ENCODE peak calls at places on chromosomes 5 and 9, in four cellular contexts. R is SK-N-SH, J is Karpas-422, V is mammary epithelial cell. K is an unnamed sample. For H3K27me3, the result is how much of the 10 kb centered on the place peaks cover.

GRCh38 chr9:117750401-117750800 is 46.2 kb downstream of the TLR4 start:
- DNase-seq in R (no peak), J (no peak), V (no peak), K (no peak)

GRCh38 chr5:76625087-76625860 is 2.1 kb upstream of the F2RL2 start:
- DNase-seq in R (no peak), J (no peak), V (no peak), K (no peak)

GRCh38 chr5:125685771-125686170 is 737.4 kb upstream of the GRAMD2B start:
- DNase-seq in R (no peak), J (no peak), V (peak), K (no peak)

GRCh38 chr5:35954175-35954574 is 15.8 kb upstream of the CAPSL start:
- DNase-seq in R (no peak), J (no peak), V (no peak), K (peak)

GRCh38 chr9:111959960-111960359 is 63.3 kb downstream of the UGCG start:
- DNase-seq in R (no peak), J (no peak), V (no peak), K (no peak)

GRCh38 chr5:146745937-146746577 is 132.5 kb downstream of the PPP2R2B start:
- DNase-seq in R (no peak), J (no peak), V (no peak), K (no peak)

GRCh38 chr5:66741394-66741793 is 145.2 kb downstream of the MAST4 start:
- DNase-seq in R (no peak), J (no peak), V (no peak), K (no peak)

GRCh38 chr5:90365328-90365727 is 44.2 kb downstream of the CETN3 start:
- DNase-seq in R (no peak), J (no peak), V (no peak), K (no peak)

GRCh38 chr9:131259916-131260597 is 16.3 kb downstream of the FAM78A start:
- DNase-seq in R (no peak), J (no peak), V (no peak), K (no peak)

GRCh38 chr5:95697781-95698681 is 15.2 kb upstream of the SPATA9 start:
- DNase-seq in R (peak), J (no peak), V (no peak), K (no peak)

GRCh38 chr9:22010881-22011625 is 1.9 kb upstream of the CDKN2B start:
- DNase-seq in R (no peak), J (no peak), V (no peak), K (peak)

GRCh38 chr9:125536184-125537152 is 170.5 kb downstream of the MAPKAP1 start:
- DNase-seq in R (no peak), J (no peak), V (peak), K (no peak)

GRCh38 chr5:133552925-133553525 is 59.3 kb downstream of the FSTL4 start:
- DNase-seq in R (peak), J (peak), V (peak), K (peak)

GRCh38 chr9:108786756-108787663 is 68.8 kb downstream of the ACTL7B start:
- DNase-seq in R (no peak), J (no peak), V (peak), K (no peak)

GRCh38 chr9:129109504-129109903 is 1.1 kb downstream of the CRAT start:
- DNase-seq in R (no peak), J (peak), V (no peak), K (peak)

GRCh38 chr9:2778816-2779215 is 61.5 kb downstream of the KCNV2 start:
- DNase-seq in R (no peak), J (no peak), V (no peak), K (no peak)

GRCh38 chr9:5578698-5579085 is 50.2 kb upstream of the RIC1 start:
- DNase-seq in R (no peak), J (no peak), V (peak), K (no peak)

GRCh38 chr5:88839238-88839637 is 43.7 kb downstream of the MEF2C start:
- DNase-seq in R (no peak), J (peak), V (no peak), K (no peak)

GRCh38 chr5:137167187-137167586 is 331.9 kb downstream of the SPOCK1 start:
- DNase-seq in R (no peak), J (no peak), V (no peak), K (no peak)

GRCh38 chr5:143148461-143149170 is 254.9 kb downstream of the NR3C1 start:
- DNase-seq in R (no peak), J (no peak), V (peak), K (no peak)

GRCh38 chr5:1874820-1875219 is 7.9 kb downstream of the IRX4 start:
- DNase-seq in R (no peak), J (peak), V (no peak), K (no peak)

GRCh38 chr9:114342755-114343440 is 13.2 kb downstream of the ORM2 start:
- DNase-seq in R (no peak), J (no peak), V (no peak), K (no peak)

GRCh38 chr5:117054141-117054540 is 479.5 kb upstream of the SEMA6A start:
- DNase-seq in R (no peak), J (no peak), V (no peak), K (no peak)

GRCh38 chr9:17018001-17018491 is 116.8 kb upstream of the CNTLN start:
- DNase-seq in R (no peak), J (no peak), V (no peak), K (no peak)

GRCh38 chr9:114953917-114954316 is 23.5 kb upstream of the TNFSF8 start:
- DNase-seq in R (no peak), J (no peak), V (peak), K (no peak)

GRCh38 chr5:116315531-116315930 is 230.7 kb downstream of the COMMD10 start:
- DNase-seq in R (no peak), J (no peak), V (no peak), K (no peak)

GRCh38 chr9:38422555-38423245 is 1.6 kb downstream of the IGFBPL1 start:
- DNase-seq in R (peak), J (no peak), V (no peak), K (no peak)

GRCh38 chr9:97740848-97741821 is 44.0 kb upstream of the XPA start:
- DNase-seq in R (peak), J (no peak), V (peak), K (no peak)

GRCh38 chr9:76034049-76034448 is 143.6 kb downstream of the PCSK5 start:
- DNase-seq in R (no peak), J (no peak), V (no peak), K (no peak)

GRCh38 chr5:91122663-91123062 is 260.5 kb downstream of the ARRDC3 start:
- DNase-seq in R (no peak), J (no peak), V (no peak), K (no peak)

GRCh38 chr5:80343067-80343466 is 23.3 kb downstream of the SPZ1 start:
- DNase-seq in R (no peak), J (no peak), V (no peak), K (no peak)

GRCh38 chr9:134570726-134571325 is 70.8 kb upstream of the COL5A1 start:
- DNase-seq in R (no peak), J (no peak), V (no peak), K (no peak)

GRCh38 chr5:13251623-13252367 is 692.7 kb downstream of the DNAH5 start:
- DNase-seq in R (no peak), J (no peak), V (peak), K (no peak)

GRCh38 chr9:87089963-87090362 is 142.7 kb upstream of the GAS1 start:
- DNase-seq in R (no peak), J (no peak), V (no peak), K (no peak)
- H3K27me3 ChIP-seq in R (under half), J (under half), V (under half), K (under half)

DNA sequence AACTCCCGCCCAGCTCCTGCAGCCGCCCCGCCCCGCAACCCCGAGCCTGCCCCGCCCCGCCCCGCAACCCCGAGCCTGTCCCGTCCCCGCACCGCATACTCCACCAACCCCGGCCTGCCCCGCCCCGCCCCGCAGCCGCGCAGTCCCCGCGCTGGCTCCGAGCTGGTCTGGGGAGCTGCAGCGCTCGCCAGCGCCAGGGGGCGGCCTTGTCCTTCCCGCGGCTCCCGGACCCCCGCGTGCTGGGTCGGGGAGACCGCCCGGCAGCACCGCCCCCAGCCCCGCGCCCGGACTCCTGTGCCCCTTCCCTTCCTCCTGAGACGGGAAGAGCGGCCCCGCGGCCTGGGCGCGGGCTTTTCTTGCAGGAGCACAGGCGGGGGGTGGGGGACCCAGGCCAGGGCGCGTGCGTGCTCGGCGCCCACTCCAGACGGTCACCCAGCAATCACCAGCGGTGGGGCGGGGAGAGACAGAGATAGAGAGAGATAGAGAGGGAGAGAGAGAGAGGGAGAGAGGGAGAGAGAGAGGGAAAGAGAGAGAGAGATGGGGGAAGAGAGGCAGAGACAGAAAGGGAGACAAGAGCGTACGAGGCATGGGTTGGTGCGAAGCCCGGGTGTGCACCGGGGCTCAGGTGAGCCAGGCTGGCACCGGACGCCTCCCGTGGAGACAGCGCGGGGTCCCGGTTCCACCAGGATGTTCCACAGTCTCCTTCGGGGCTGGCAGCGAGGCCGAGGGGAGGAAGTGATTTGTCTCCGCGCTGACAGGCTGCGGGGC is 14.7 kb upstream of the TMEM250 start:
- DNase-seq in R (peak), J (no peak), V (no peak), K (no peak)
- H3K4me2 ChIP-seq in R (peak), J (no peak), V (peak), K (no peak)

DNA sequence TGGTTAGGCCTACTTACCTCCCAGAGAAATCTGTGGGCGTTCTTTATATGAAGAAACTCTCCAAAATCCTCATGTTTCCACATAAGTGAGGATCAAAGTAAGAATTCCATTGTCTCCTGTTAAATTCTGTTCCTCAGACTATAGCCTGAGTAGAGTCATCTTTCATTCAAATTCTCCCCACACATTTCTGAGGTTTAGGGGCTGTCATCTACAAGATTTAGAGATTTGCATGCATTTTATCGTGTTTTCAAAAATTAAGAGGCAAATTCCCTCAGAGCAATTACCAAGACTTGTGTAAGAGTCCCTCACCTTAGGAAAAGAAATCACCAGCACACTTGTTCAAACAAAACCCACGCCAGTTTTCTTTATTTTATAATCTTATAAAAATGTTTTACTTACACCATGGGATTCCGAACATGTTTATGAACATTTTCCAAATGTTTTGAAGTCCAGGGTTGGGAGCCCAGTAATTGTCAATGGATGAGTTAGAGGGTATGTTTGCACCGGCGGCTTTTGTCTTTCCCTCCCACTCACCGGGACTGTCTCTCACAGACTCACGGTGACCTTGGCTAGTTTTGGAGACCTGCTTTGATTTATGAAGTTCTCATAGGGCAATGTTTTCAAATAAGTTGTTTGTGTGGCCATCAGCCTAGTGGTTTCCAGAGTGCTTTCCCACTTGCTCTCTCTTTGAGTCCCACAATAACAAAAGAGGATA is 367.5 kb downstream of the ENC1 start:
- DNase-seq in R (no peak), J (no peak), V (no peak), K (no peak)
- H3K27ac ChIP-seq in R (no peak), J (no peak), V (no peak), K (no peak)

GRCh38 chr5:3594514-3595101 is 1.0 kb upstream of the IRX1 start:
- DNase-seq in R (peak), J (no peak), V (peak), K (no peak)
- H3K27me3 ChIP-seq in R (half or more), J (under half), V (under half), K (under half)

DNA sequence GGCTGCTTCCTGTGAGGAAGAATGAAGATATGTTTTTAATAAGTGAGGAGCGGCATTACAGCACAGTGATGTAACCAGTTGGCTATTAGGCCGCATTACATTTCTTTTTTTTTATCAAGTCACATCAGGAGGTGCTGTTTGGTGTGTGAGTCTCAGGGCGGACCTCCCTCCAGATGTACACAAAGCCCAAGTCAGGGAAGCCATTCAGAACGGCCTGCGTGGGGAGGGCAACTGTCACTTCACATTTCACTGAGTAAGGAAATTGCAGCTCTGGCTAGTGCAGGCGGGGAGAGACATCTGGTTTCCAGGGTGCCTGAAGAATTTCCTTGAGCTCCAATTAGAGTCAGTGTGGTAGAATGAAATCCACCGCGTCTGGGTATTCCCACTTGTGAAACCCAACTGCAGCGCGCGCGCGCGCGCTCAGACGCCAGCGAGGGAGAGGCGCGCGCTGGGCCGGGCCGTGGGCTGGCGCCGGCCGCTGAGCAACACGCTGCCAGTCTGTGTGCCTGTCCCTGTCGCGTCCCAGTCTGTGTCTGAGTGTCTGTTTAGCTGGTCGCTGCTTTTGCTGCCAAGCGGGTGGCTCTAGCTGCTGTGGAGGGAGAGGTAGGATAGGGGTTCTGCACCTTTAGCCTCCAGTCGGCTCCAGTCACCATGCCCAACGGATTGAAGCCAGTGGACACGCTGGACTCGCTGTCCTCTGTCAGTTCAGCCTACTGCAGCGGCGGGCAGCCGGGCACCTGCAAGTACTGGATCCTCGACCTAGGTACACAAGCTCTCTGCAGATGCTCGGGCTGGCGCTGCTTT is 140.8 kb upstream of the OTULINL start:
- DNase-seq in R (peak), J (no peak), V (no peak), K (no peak)
- H3K4me2 ChIP-seq in R (peak), J (no peak), V (no peak), K (no peak)